ENCODE peak calls at places on chromosomes 12 and 14, in ten cellular contexts. N is fibroblast of gingiva; O is activated gamma-delta T cell treated with anti-CD3 and anti-CD28 coated beads, Interleukin-2, amount 50 U/mL, for 16 hours; V is NCI-H1092; Q is activated CD4-positive, alpha-beta T cell treated with anti-CD3 and anti-CD28 coated beads, Interleukin-2, amount 50 U/mL, for 48 hours; I is GM20000; U is adipocyte; X is MG63; F is DND-41; T is lower leg skin. Y is an unnamed sample.

GRCh38 chr12:46524778-46525177 is 152.2 kb upstream of the SLC38A2 start:
- DNase-seq in N (peak; percentile 88), O (no peak), V (no peak), Q (no peak), I (no peak), U (peak; percentile 92), X (peak; percentile 7), F (no peak), T (peak; percentile 92), Y (no peak)

GRCh38 chr14:66105819-66106218 is 380.4 kb upstream of the CCDC196 start:
- DNase-seq in N (no peak), O (no peak), V (no peak), Q (no peak), I (no peak), U (peak; percentile 48), X (peak; percentile 5), F (no peak), T (no peak), Y (no peak)

GRCh38 chr12:102976609-102977280 is 19.3 kb downstream of the ASCL1 start:
- DNase-seq in N (no peak), O (no peak), V (no peak), Q (no peak), I (no peak), U (no peak), X (no peak), F (no peak), T (no peak), Y (no peak)

GRCh38 chr14:99274346-99275221 is 2.6 kb upstream of the BCL11B start:
- DNase-seq in N (peak; percentile 37), O (no peak), V (peak; percentile 90), Q (peak; percentile 64), I (peak; percentile 73), U (peak; percentile 73), X (peak; percentile 81), F (peak; percentile 60), T (peak; percentile 96), Y (no peak)

GRCh38 chr14:103194256-103195045 is 71.2 kb downstream of the TNFAIP2 start:
- DNase-seq in N (peak; percentile 74), O (no peak), V (no peak), Q (no peak), I (no peak), U (peak; percentile 92), X (no peak), F (no peak), T (peak; percentile 68), Y (no peak)

GRCh38 chr12:34345801-34346200 is 323.5 kb downstream of the ALG10 start:
- DNase-seq in N (no peak), O (no peak), V (no peak), Q (no peak), I (no peak), U (no peak), X (no peak), F (no peak), T (no peak), Y (no peak)

GRCh38 chr14:54778618-54779017 is 124.0 kb downstream of the GCH1 start:
- DNase-seq in N (no peak), O (no peak), V (no peak), Q (no peak), I (no peak), U (no peak), X (no peak), F (no peak), T (no peak), Y (no peak)

GRCh38 chr12:64672925-64673409 is 62.7 kb downstream of the RASSF3 start:
- DNase-seq in N (no peak), O (no peak), V (peak; percentile 48), Q (no peak), I (no peak), U (no peak), X (no peak), F (peak; percentile 57), T (peak; percentile 87), Y (no peak)

GRCh38 chr14:78022059-78022458 is 148.1 kb upstream of the NRXN3 start:
- DNase-seq in N (peak; percentile 2), O (no peak), V (peak; percentile 63), Q (peak; percentile 71), I (peak; percentile 63), U (peak; percentile 26), X (peak; percentile 49), F (peak; percentile 72), T (no peak), Y (no peak)

GRCh38 chr12:130555628-130556485 is 160.2 kb downstream of the RIMBP2 start:
- DNase-seq in N (no peak), O (no peak), V (peak; percentile 87), Q (no peak), I (no peak), U (no peak), X (no peak), F (no peak), T (peak; percentile 56), Y (peak; percentile 67)

GRCh38 chr14:81219821-81220487 is 805 bp downstream of the GTF2A1 start:
- DNase-seq in N (peak; percentile 18), O (peak; percentile 17), V (no peak), Q (peak; percentile 34), I (peak; percentile 52), U (peak; percentile 73), X (peak; percentile 7), F (peak; percentile 36), T (peak; percentile 89), Y (peak; percentile 12)